ENCODE peak calls at places on chromosome 19, in nine cellular contexts. G, X, U, L, Q, O, V, N and I are unnamed samples.

GRCh38 chr19:13159713-13160112 is 9.5 kb downstream of the IER2 start:
- DNase-seq in G (no peak), X (no peak), U (no peak), L (no peak), Q (no peak), O (no peak), V (no peak), N (no peak), I (no peak)

GRCh38 chr19:14383898-14384669 is 2.8 kb downstream of the ADGRE5 start:
- DNase-seq in G (no peak), X (no peak), U (peak; percentile 64), L (peak; percentile 44), Q (peak; percentile 78), O (peak; percentile 36), V (peak; percentile 68), N (no peak), I (peak; percentile 95)

GRCh38 chr19:40277356-40277755 is 7.8 kb downstream of the AKT2 start:
- DNase-seq in G (no peak), X (no peak), U (no peak), L (no peak), Q (no peak), O (no peak), V (no peak), N (no peak), I (no peak)

GRCh38 chr19:3364501-3364858 is 1.9 kb upstream of the NFIC start:
- DNase-seq in G (no peak), X (no peak), U (no peak), L (no peak), Q (no peak), O (no peak), V (no peak), N (no peak), I (no peak)

GRCh38 chr19:14550201-14550754 is 20.9 kb downstream of the TECR start:
- DNase-seq in G (no peak), X (no peak), U (peak; percentile 63), L (no peak), Q (no peak), O (no peak), V (no peak), N (no peak), I (no peak)

GRCh38 chr19:36103842-36104552 is 6.9 kb upstream of the OVOL3 start:
- DNase-seq in G (no peak), X (no peak), U (no peak), L (no peak), Q (no peak), O (no peak), V (no peak), N (no peak), I (no peak)

GRCh38 chr19:13835791-13836723 is 40.8 kb downstream of the ZSWIM4 start:
- DNase-seq in G (no peak), X (no peak), U (no peak), L (no peak), Q (no peak), O (no peak), V (peak; percentile 81), N (no peak), I (peak; percentile 96)

GRCh38 chr19:6663236-6664187 is 6.4 kb downstream of the TNFSF14 start:
- DNase-seq in G (no peak), X (no peak), U (no peak), L (no peak), Q (no peak), O (no peak), V (no peak), N (no peak), I (no peak)

GRCh38 chr19:45097776-45098520 is 5.0 kb downstream of the PPP1R37 start:
- DNase-seq in G (no peak), X (peak; percentile 59), U (peak; percentile 76), L (peak; percentile 89), Q (no peak), O (peak; percentile 96), V (peak; percentile 90), N (no peak), I (peak; percentile 45)

GRCh38 chr19:7400815-7401214 is 52.1 kb downstream of the ARHGEF18 start:
- DNase-seq in G (no peak), X (no peak), U (no peak), L (no peak), Q (no peak), O (no peak), V (no peak), N (no peak), I (no peak)

GRCh38 chr19:718251-719024 is 9.7 kb downstream of the PALM start:
- DNase-seq in G (no peak), X (peak; percentile 58), U (no peak), L (no peak), Q (no peak), O (no peak), V (no peak), N (no peak), I (no peak)

GRCh38 chr19:11035441-11036377 is 53.6 kb upstream of the LDLR start:
- DNase-seq in G (peak; percentile 88), X (peak; percentile 92), U (peak; percentile 94), L (peak; percentile 94), Q (peak; percentile 72), O (peak; percentile 59), V (peak; percentile 96), N (peak; percentile 75), I (peak; percentile 76)

DNA sequence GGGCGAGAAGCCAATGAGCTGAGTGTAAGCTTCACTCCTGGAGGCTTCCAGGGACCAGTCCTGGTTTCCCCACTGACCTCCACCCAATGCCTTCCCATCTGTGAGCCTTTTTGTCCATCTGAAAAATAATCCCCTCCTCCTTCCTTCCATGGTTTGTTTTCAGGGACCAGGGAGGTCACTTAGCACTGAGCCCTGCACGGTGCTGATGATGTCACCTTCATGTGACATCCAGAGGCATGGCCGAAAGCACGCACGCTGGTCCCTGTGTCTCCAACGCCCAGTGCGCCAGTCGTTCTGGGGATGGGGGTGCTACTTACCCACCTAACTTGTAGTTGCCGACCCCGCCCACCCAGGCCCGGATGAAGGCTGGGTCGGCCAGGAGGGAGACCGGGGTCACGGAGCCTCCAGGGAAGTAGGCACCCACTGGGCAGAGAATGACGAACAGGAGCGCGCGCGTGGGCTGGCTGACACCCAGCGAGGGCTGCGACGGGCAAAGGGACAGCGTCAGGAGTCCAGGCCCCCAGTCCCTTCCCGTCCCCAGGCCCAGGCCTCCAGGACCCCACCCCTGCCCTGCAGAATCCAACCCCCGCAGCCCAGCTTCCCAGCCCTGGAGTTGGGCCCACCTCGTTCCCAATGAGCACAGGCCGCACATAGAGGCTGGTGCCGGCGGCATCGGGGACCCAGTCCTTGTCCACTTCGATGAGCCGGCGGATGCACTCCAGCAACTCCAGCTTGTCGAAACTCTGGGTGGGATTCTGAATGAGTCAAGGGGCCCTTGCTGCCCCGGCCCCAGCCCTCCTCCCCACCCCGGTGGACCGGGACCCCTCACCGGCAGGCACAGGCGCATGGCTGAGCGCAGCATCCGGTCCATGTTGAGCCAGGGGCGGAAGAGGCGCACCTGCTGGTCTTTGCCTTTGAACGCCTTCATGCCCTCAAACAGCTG is 11.2 kb downstream of the BCAT2 start:
- DNase-seq in G (no peak), X (no peak), U (no peak), L (no peak), Q (no peak), O (no peak), V (no peak), N (no peak), I (no peak)
- H3K27me3 ChIP-seq in G (no peaks in the 10 kb centered on the region), X (no peaks in the 10 kb centered on the region), U (no peaks in the 10 kb centered on the region), L (no peaks in the 10 kb centered on the region), Q (no peaks in the 10 kb centered on the region), O (no peaks in the 10 kb centered on the region), V (no peaks in the 10 kb centered on the region), N (no peaks in the 10 kb centered on the region), I (no peaks in the 10 kb centered on the region)

DNA sequence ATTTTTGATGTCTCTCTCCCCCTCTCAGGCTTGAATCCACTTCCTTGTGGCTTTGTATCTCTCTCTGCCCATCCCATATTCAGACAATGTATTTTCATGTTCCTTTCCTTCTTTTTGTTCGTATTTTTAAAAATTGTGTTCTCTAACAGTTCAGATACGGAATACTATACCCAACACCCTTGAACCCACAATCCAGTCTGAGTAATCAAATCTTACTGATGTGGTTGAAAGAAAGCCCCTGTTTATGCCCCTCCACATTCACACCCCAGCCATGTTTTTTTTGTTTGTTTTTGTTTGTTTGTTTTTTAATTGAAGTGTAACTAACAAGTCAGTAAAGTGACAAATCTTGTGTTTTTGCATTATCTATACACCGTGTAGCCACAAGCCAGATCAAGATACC is 1.4 kb downstream of the SPIB start:
- DNase-seq in G (no peak), X (no peak), U (no peak), L (no peak), Q (no peak), O (no peak), V (no peak), N (no peak), I (no peak)
- H3K27me3 ChIP-seq in G (no peaks in the 10 kb centered on the region), X (no peaks in the 10 kb centered on the region), U (no peaks in the 10 kb centered on the region), L (no peaks in the 10 kb centered on the region), Q (no peaks in the 10 kb centered on the region), O (peaks cover 16% of the 10 kb centered on the region), V (peaks cover 24% of the 10 kb centered on the region), N (no peaks in the 10 kb centered on the region), I (no peaks in the 10 kb centered on the region)

GRCh38 chr19:38425810-38426466 is at the start of gene RASGRP4:
- DNase-seq in G (no peak), X (no peak), U (no peak), L (peak; percentile 30), Q (peak; percentile 50), O (no peak), V (peak; percentile 66), N (no peak), I (peak; percentile 78)
- H3K27me3 ChIP-seq in G (no peaks in the 10 kb centered on the region), X (no peaks in the 10 kb centered on the region), U (no peaks in the 10 kb centered on the region), L (no peaks in the 10 kb centered on the region), Q (no peaks in the 10 kb centered on the region), O (peaks cover 7% of the 10 kb centered on the region), V (no peaks in the 10 kb centered on the region), N (peaks cover 10% of the 10 kb centered on the region), I (no peaks in the 10 kb centered on the region)

GRCh38 chr19:41993612-41994483 is at the start of gene ATP1A3:
- DNase-seq in G (no peak), X (no peak), U (peak; percentile 36), L (peak; percentile 72), Q (peak; percentile 76), O (peak; percentile 13), V (no peak), N (peak; percentile 65), I (peak; percentile 47)

GRCh38 chr19:41990028-41990427 is 4.0 kb downstream of the ATP1A3 start:
- DNase-seq in G (no peak), X (no peak), U (no peak), L (no peak), Q (no peak), O (no peak), V (no peak), N (no peak), I (no peak)

GRCh38 chr19:41988947-41989346 is 5.1 kb downstream of the ATP1A3 start:
- DNase-seq in G (no peak), X (no peak), U (no peak), L (no peak), Q (no peak), O (no peak), V (no peak), N (no peak), I (no peak)

GRCh38 chr19:41990615-41991014 is 3.4 kb downstream of the ATP1A3 start:
- DNase-seq in G (no peak), X (no peak), U (no peak), L (no peak), Q (no peak), O (no peak), V (no peak), N (no peak), I (no peak)

DNA sequence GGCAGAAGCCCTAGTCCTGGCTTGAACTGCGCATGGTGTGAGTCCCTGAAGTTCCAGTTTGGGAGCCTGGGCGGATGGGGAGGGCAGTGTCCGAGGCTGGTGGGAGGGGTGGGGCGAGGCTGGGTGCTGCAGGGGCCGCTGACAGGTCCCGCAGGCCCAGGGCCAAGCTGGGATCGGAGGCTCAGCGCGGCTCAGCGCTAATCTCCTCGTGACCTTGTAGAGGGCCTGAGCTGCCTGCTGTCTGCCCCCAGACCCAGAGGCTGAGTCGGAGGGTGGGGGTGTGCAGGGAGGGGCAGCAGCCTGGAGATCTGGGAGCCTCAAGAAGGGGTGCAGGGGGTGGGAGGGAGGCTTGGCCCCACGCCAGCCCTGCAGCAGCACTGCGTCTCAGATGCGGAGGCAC is 3.0 kb downstream of the ATP1A3 start:
- DNase-seq in G (no peak), X (no peak), U (no peak), L (no peak), Q (no peak), O (no peak), V (no peak), N (no peak), I (no peak)
- H3K27me3 ChIP-seq in G (peaks cover 6% of the 10 kb centered on the region), X (no peaks in the 10 kb centered on the region), U (no peaks in the 10 kb centered on the region), L (no peaks in the 10 kb centered on the region), Q (peaks cover 4% of the 10 kb centered on the region), O (peaks cover 21% of the 10 kb centered on the region), V (peaks cover 51% of the 10 kb centered on the region), N (peaks cover 7% of the 10 kb centered on the region), I (peaks cover 15% of the 10 kb centered on the region)